ENCODE peak calls at places on chromosomes 1 and 21, in nine cellular contexts. X is ovary, E is left lung, F is endodermal cell, L is testis, J is tibial nerve, M is aorta, T is lower lobe of right lung, O is GM23338. D is an unnamed sample.

GRCh38 chr1:167561753-167562152 is 8.2 kb upstream of the CREG1 start:
- DNase-seq in J (no peak), M (no peak), F (no peak), E (no peak), L (no peak), O (no peak), X (no peak), T (no peak), D (no peak)

GRCh38 chr1:24562625-24563024 is 6.7 kb downstream of the NCMAP start:
- DNase-seq in T (no peak), O (no peak), F (no peak), J (no peak), X (no peak), L (no peak), E (no peak), M (no peak), D (no peak)

GRCh38 chr1:247357062-247357780 is 25.6 kb upstream of the ZNF496 start:
- DNase-seq in J (no peak), T (no peak), E (no peak), F (peak; percentile 88), M (no peak), X (no peak), L (peak; percentile 52), O (peak; percentile 37), D (no peak)

GRCh38 chr1:21123287-21123961 is 53.3 kb downstream of the EIF4G3 start:
- DNase-seq in F (no peak), J (no peak), O (no peak), E (no peak), X (no peak), L (no peak), M (no peak), T (no peak), D (no peak)

GRCh38 chr1:16026723-16027484 is 5.1 kb downstream of the CLCNKA start:
- DNase-seq in M (no peak), T (no peak), J (no peak), F (peak; percentile 99), O (peak; percentile 96), E (peak; percentile 67), L (no peak), X (peak; percentile 72), D (no peak)

GRCh38 chr1:38454236-38454635 is 405.3 kb downstream of the RRAGC start:
- DNase-seq in J (no peak), F (peak; percentile 74), X (no peak), T (no peak), O (peak; percentile 85), L (no peak), E (no peak), M (no peak), D (no peak)

GRCh38 chr1:109399326-109399957 is 1.7 kb upstream of the SORT1 start:
- DNase-seq in T (no peak), E (no peak), O (peak; percentile 77), J (no peak), L (peak; percentile 46), F (no peak), M (no peak), X (no peak), D (no peak)

GRCh38 chr1:8711161-8711560 is 106.3 kb downstream of the RERE start:
- DNase-seq in J (no peak), F (no peak), E (no peak), O (no peak), T (no peak), X (no peak), L (no peak), M (no peak), D (no peak)

GRCh38 chr21:41834252-41834925 is 44.8 kb downstream of the PRDM15 start:
- DNase-seq in T (no peak), O (no peak), X (peak; percentile 74), M (peak; percentile 24), E (peak; percentile 55), F (no peak), L (no peak), J (no peak), D (no peak)

GRCh38 chr1:116988248-116988647 is 13.3 kb upstream of the CD101 start:
- DNase-seq in X (no peak), L (no peak), O (no peak), F (no peak), T (no peak), M (no peak), E (no peak), J (no peak), D (no peak)

GRCh38 chr1:42211224-42211623 is 46.7 kb upstream of the GUCA2A start:
- DNase-seq in O (no peak), L (no peak), X (no peak), J (no peak), F (no peak), T (no peak), M (no peak), E (no peak), D (no peak)

GRCh38 chr1:42219627-42220026 is 55.1 kb upstream of the GUCA2A start:
- DNase-seq in J (no peak), E (no peak), L (no peak), F (no peak), T (no peak), O (no peak), X (no peak), M (no peak), D (no peak)

GRCh38 chr1:42210421-42211133 is 46.0 kb upstream of the GUCA2A start:
- DNase-seq in L (no peak), X (no peak), F (no peak), M (no peak), O (no peak), T (no peak), J (no peak), E (no peak), D (no peak)

GRCh38 chr1:42209516-42210370 is 45.2 kb upstream of the GUCA2A start:
- DNase-seq in T (no peak), M (no peak), F (peak; percentile 42), E (no peak), L (no peak), J (no peak), X (no peak), O (no peak), D (no peak)

GRCh38 chr1:42214447-42214871 is 49.9 kb upstream of the GUCA2A start:
- DNase-seq in X (no peak), L (no peak), F (no peak), E (no peak), M (no peak), J (no peak), O (no peak), T (no peak), D (no peak)
- H3K27ac ChIP-seq in X (no peak overlapping the region), L (no peak overlapping the region), F (no peak overlapping the region), E (peak overlapping the region; percentile 49), M (no peak overlapping the region), J (no peak overlapping the region), O (no peak overlapping the region), T (peak overlapping the region; percentile 8), D (peak overlapping the region; percentile 47)

GRCh38 chr21:33212159-33212851 is 17.4 kb upstream of the IFNAR2 start:
- DNase-seq in L (peak; percentile 39), J (no peak), X (no peak), E (no peak), F (no peak), O (no peak), T (no peak), M (no peak), D (no peak)
- H3K4me3 ChIP-seq in L (no peak overlapping the region), J (no peak overlapping the region), X (no peak overlapping the region), E (no peak overlapping the region), F (no peak overlapping the region), O (no peak overlapping the region), T (no peak overlapping the region), M (no peak overlapping the region), D (no peak overlapping the region)

DNA sequence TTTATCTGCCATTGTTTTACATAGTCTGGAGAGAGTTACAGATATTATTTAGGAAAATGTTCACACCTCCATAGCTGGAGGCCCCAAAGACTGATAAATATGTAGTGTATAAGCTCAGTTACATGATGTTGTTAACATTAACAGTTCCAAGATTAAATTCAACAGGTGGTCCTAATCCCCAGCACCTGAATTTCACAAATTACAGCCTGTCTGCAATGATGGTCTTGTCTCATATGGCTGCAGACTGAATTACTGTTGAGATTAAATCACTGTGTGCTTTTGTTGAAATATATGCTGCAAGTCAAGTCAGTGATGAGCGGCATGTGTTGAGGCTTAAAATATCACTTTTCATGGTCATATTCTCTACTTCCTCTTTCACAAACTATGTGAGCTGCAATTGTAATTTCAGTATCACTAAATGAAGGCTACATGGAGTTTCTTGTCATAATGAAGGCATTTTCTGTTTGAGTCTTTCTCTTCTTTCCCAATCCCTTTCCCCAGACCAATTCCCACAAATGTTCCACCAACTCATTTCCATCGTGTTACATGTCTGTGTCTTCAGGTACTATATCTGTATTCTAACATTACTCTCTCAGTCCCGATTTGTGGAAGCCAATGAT is 4.2 kb downstream of the ST6GALNAC5 start:
- DNase-seq in M (no peak), O (no peak), E (no peak), F (no peak), X (no peak), T (no peak), J (no peak), L (no peak), D (no peak)
- H3K27ac ChIP-seq in M (no peak overlapping the region), O (no peak overlapping the region), E (no peak overlapping the region), F (no peak overlapping the region), X (no peak overlapping the region), T (no peak overlapping the region), J (no peak overlapping the region), L (no peak overlapping the region), D (no peak overlapping the region)

GRCh38 chr1:114215426-114215825 is 61.8 kb upstream of the SYT6 start:
- DNase-seq in F (no peak), O (no peak), L (no peak), X (no peak), T (no peak), E (no peak), M (no peak), J (no peak), D (no peak)

GRCh38 chr1:114218397-114219237 is 64.9 kb upstream of the SYT6 start:
- DNase-seq in E (no peak), L (no peak), J (no peak), M (no peak), F (no peak), X (no peak), T (no peak), O (no peak), D (no peak)

GRCh38 chr1:114216431-114217173 is 62.9 kb upstream of the SYT6 start:
- DNase-seq in J (no peak), F (peak; percentile 26), T (no peak), X (no peak), E (no peak), O (no peak), M (no peak), L (no peak), D (no peak)

GRCh38 chr1:114222920-114223319 is 69.3 kb upstream of the SYT6 start:
- DNase-seq in J (no peak), T (no peak), M (no peak), O (no peak), F (no peak), E (no peak), X (no peak), L (no peak), D (no peak)

DNA sequence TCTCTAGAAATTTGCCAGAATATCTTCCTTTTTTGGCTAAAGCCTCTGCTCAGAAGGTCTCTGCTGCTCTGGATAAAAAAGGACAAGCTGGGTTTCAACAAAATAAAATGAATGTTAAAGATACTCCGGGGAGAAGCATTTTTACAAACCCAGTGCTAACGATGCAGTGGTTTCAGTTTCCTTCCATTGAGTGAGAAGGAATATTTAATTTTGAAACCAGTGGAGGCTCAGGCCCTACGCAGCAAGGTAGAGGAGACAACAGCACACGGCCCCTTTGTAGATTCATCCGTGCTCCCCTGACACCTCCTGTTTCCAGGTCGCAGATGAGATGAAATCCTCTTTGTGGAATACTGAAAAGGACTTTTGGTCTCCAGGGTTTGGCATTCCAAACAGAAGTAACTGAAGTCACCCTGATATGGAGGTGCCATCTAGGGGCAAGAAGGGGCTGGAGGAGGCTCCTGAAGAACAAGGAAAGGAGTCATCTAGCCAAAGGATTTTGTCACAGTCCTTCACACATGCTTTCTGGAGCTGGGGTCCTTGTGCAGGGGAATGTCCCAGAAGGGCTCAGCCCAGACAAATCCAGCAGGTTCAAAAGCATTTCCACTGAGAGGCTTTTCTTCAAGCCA is 65.7 kb upstream of the SYT6 start:
- DNase-seq in O (peak; percentile 45), M (no peak), J (no peak), F (peak; percentile 62), T (no peak), L (no peak), E (no peak), X (no peak), D (no peak)
- H3K4me3 ChIP-seq in O (no peak overlapping the region), M (no peak overlapping the region), J (no peak overlapping the region), F (no peak overlapping the region), T (no peak overlapping the region), L (no peak overlapping the region), E (no peak overlapping the region), X (no peak overlapping the region), D (no peak overlapping the region)

D was measured in pancreas.